ENCODE peak calls at places on chromosomes 3 and 15, in ten cellular contexts. One of them, this sample, is unnamed.

GRCh38 chr15:48913141-48913540 is 35.2 kb downstream of the EID1 start:
- DNase-seq in progenitor cell of endocrine pancreas: no peak
- DNase-seq in transverse colon: no peak
- DNase-seq in OCI-LY7: no peak
- DNase-seq in IMR-90: no peak
- DNase-seq in osteocyte: no peak
- DNase-seq in HL-60: no peak
- DNase-seq in AG09319: no peak
- DNase-seq in MCF 10A: no peak
- DNase-seq in mesothelial cell of epicardium: no peak
- DNase-seq in this sample: no peak

GRCh38 chr3:171753665-171754408 is 56.4 kb downstream of the PLD1 start:
- DNase-seq in progenitor cell of endocrine pancreas: no peak
- DNase-seq in transverse colon: no peak
- DNase-seq in OCI-LY7: no peak
- DNase-seq in IMR-90: peak
- DNase-seq in osteocyte: no peak
- DNase-seq in HL-60: no peak
- DNase-seq in AG09319: peak
- DNase-seq in MCF 10A: peak
- DNase-seq in mesothelial cell of epicardium: no peak
- DNase-seq in this sample: no peak

GRCh38 chr3:53077476-53078220 is 31.8 kb upstream of the SFMBT1 start:
- DNase-seq in progenitor cell of endocrine pancreas: no peak
- DNase-seq in transverse colon: no peak
- DNase-seq in OCI-LY7: no peak
- DNase-seq in IMR-90: no peak
- DNase-seq in osteocyte: no peak
- DNase-seq in HL-60: no peak
- DNase-seq in AG09319: no peak
- DNase-seq in MCF 10A: no peak
- DNase-seq in mesothelial cell of epicardium: no peak
- DNase-seq in this sample: no peak

GRCh38 chr15:58459562-58459961 is 27.8 kb downstream of the LIPC start:
- DNase-seq in progenitor cell of endocrine pancreas: no peak
- DNase-seq in transverse colon: peak
- DNase-seq in OCI-LY7: no peak
- DNase-seq in IMR-90: no peak
- DNase-seq in osteocyte: no peak
- DNase-seq in HL-60: peak
- DNase-seq in AG09319: no peak
- DNase-seq in MCF 10A: no peak
- DNase-seq in mesothelial cell of epicardium: no peak
- DNase-seq in this sample: no peak

GRCh38 chr15:91566116-91566515 is 287.4 kb upstream of the SLCO3A1 start:
- DNase-seq in progenitor cell of endocrine pancreas: no peak
- DNase-seq in transverse colon: no peak
- DNase-seq in OCI-LY7: no peak
- DNase-seq in IMR-90: no peak
- DNase-seq in osteocyte: no peak
- DNase-seq in HL-60: no peak
- DNase-seq in AG09319: no peak
- DNase-seq in MCF 10A: no peak
- DNase-seq in mesothelial cell of epicardium: no peak
- DNase-seq in this sample: no peak

GRCh38 chr3:111338059-111338698 is 203.8 kb upstream of the CD96 start:
- DNase-seq in progenitor cell of endocrine pancreas: peak
- DNase-seq in transverse colon: peak
- DNase-seq in OCI-LY7: peak
- DNase-seq in IMR-90: peak
- DNase-seq in osteocyte: peak
- DNase-seq in HL-60: no peak
- DNase-seq in AG09319: peak
- DNase-seq in MCF 10A: peak
- DNase-seq in mesothelial cell of epicardium: no peak
- DNase-seq in this sample: peak

GRCh38 chr15:85463273-85463937 is 83.0 kb downstream of the AKAP13 start:
- DNase-seq in progenitor cell of endocrine pancreas: no peak
- DNase-seq in transverse colon: no peak
- DNase-seq in OCI-LY7: peak
- DNase-seq in IMR-90: no peak
- DNase-seq in osteocyte: no peak
- DNase-seq in HL-60: no peak
- DNase-seq in AG09319: no peak
- DNase-seq in MCF 10A: no peak
- DNase-seq in mesothelial cell of epicardium: no peak
- DNase-seq in this sample: no peak

GRCh38 chr15:44015555-44015954 is 179.5 kb downstream of the FRMD5 start:
- DNase-seq in progenitor cell of endocrine pancreas: no peak
- DNase-seq in transverse colon: no peak
- DNase-seq in OCI-LY7: no peak
- DNase-seq in IMR-90: no peak
- DNase-seq in osteocyte: no peak
- DNase-seq in HL-60: no peak
- DNase-seq in AG09319: no peak
- DNase-seq in MCF 10A: no peak
- DNase-seq in mesothelial cell of epicardium: no peak
- DNase-seq in this sample: no peak

GRCh38 chr15:89664951-89665350 is 9.7 kb upstream of the KIF7 start:
- DNase-seq in progenitor cell of endocrine pancreas: no peak
- DNase-seq in transverse colon: no peak
- DNase-seq in OCI-LY7: no peak
- DNase-seq in IMR-90: no peak
- DNase-seq in osteocyte: no peak
- DNase-seq in HL-60: no peak
- DNase-seq in AG09319: no peak
- DNase-seq in MCF 10A: no peak
- DNase-seq in mesothelial cell of epicardium: no peak
- DNase-seq in this sample: no peak

GRCh38 chr15:89664441-89664840 is 9.2 kb upstream of the KIF7 start:
- DNase-seq in progenitor cell of endocrine pancreas: no peak
- DNase-seq in transverse colon: no peak
- DNase-seq in OCI-LY7: no peak
- DNase-seq in IMR-90: no peak
- DNase-seq in osteocyte: no peak
- DNase-seq in HL-60: no peak
- DNase-seq in AG09319: no peak
- DNase-seq in MCF 10A: no peak
- DNase-seq in mesothelial cell of epicardium: no peak
- DNase-seq in this sample: no peak

GRCh38 chr15:89660556-89660955 is 5.3 kb upstream of the KIF7 start:
- DNase-seq in progenitor cell of endocrine pancreas: no peak
- DNase-seq in transverse colon: no peak
- DNase-seq in OCI-LY7: no peak
- DNase-seq in IMR-90: no peak
- DNase-seq in osteocyte: no peak
- DNase-seq in HL-60: no peak
- DNase-seq in AG09319: no peak
- DNase-seq in MCF 10A: no peak
- DNase-seq in mesothelial cell of epicardium: no peak
- DNase-seq in this sample: no peak

GRCh38 chr15:89665449-89666146 is 10.3 kb upstream of the KIF7 start:
- DNase-seq in progenitor cell of endocrine pancreas: peak
- DNase-seq in transverse colon: peak
- DNase-seq in OCI-LY7: no peak
- DNase-seq in IMR-90: peak
- DNase-seq in osteocyte: no peak
- DNase-seq in HL-60: peak
- DNase-seq in AG09319: no peak
- DNase-seq in MCF 10A: no peak
- DNase-seq in mesothelial cell of epicardium: no peak
- DNase-seq in this sample: peak

DNA sequence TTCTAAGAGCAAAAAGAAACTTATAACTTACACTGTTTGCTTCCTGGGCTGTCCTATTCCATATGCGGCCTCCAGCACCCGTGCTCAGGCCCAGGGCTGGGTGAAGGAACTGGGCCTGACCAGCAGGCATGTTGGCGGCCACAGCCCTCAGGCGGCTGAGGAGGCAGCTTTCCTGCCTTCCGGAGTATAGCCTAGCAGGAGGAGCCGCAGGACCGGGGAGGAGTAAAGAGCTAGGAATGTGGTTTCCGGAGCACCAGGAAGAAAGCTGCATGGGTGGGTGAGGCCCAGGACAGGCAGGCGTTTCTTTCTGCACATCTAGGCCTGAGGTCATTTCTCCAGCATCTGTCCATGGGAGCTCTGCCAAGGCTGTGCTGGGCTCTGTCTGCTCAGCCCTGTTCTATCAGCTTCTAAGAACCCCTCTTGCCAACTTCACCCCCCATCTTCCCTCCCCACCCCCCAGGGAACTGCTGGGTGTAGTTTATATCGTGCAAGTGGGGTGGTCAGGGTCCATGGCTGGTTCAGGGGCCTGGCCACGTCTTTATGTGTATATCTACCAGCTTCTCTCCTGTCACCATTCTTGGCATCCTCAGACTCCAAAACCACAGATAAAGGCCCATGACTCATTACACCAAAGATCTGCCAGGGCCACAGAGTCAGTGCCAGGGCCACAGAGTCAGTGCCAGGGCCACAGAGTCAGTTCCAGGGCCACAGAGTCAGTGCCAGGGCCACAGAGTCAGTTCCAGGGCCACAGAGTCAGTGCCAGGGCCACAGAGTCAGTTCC is 7.8 kb upstream of the KIF7 start:
- DNase-seq in progenitor cell of endocrine pancreas: no peak
- DNase-seq in transverse colon: peak
- DNase-seq in OCI-LY7: no peak
- DNase-seq in IMR-90: peak
- DNase-seq in osteocyte: no peak
- DNase-seq in HL-60: no peak
- DNase-seq in AG09319: peak
- DNase-seq in MCF 10A: peak
- DNase-seq in mesothelial cell of epicardium: no peak
- DNase-seq in this sample: peak
- TF ChIP-seq CTCF in progenitor cell of endocrine pancreas: no peak
- TF ChIP-seq CTCF in transverse colon: no peak
- TF ChIP-seq CTCF in OCI-LY7: no peak
- TF ChIP-seq CTCF in IMR-90: no peak
- TF ChIP-seq CTCF in osteocyte: no peak
- TF ChIP-seq CTCF in HL-60: no peak
- TF ChIP-seq CTCF in AG09319: no peak
- TF ChIP-seq CTCF in MCF 10A: no peak
- TF ChIP-seq CTCF in mesothelial cell of epicardium: no peak
- TF ChIP-seq CTCF in this sample: no peak

DNA sequence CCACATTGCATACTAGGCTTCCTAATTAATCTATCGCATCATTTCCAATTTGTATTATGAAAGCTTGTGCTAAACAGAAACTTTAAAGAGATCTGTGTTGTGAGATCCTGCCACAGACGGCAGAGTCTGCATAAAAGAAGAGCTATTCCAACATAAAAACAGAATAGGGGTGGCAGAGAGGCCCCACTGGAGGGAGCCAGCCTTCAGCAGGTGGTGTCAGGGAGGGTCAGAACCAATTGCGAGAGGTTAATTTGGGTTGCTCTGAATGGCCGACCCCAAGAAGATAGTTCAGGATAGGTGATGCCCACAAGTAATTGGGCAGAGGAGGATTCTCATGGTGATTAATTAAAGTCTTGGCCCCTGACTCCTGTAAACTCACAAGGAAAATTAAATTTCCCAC is 74.8 kb downstream of the DCLK3 start:
- DNase-seq in progenitor cell of endocrine pancreas: no peak
- DNase-seq in transverse colon: no peak
- DNase-seq in OCI-LY7: no peak
- DNase-seq in IMR-90: no peak
- DNase-seq in osteocyte: no peak
- DNase-seq in HL-60: no peak
- DNase-seq in AG09319: no peak
- DNase-seq in MCF 10A: no peak
- DNase-seq in mesothelial cell of epicardium: no peak
- DNase-seq in this sample: no peak
- TF ChIP-seq CTCF in progenitor cell of endocrine pancreas: no peak
- TF ChIP-seq CTCF in transverse colon: no peak
- TF ChIP-seq CTCF in OCI-LY7: no peak
- TF ChIP-seq CTCF in IMR-90: no peak
- TF ChIP-seq CTCF in osteocyte: no peak
- TF ChIP-seq CTCF in HL-60: no peak
- TF ChIP-seq CTCF in AG09319: no peak
- TF ChIP-seq CTCF in MCF 10A: no peak
- TF ChIP-seq CTCF in mesothelial cell of epicardium: no peak
- TF ChIP-seq CTCF in this sample: no peak

DNA sequence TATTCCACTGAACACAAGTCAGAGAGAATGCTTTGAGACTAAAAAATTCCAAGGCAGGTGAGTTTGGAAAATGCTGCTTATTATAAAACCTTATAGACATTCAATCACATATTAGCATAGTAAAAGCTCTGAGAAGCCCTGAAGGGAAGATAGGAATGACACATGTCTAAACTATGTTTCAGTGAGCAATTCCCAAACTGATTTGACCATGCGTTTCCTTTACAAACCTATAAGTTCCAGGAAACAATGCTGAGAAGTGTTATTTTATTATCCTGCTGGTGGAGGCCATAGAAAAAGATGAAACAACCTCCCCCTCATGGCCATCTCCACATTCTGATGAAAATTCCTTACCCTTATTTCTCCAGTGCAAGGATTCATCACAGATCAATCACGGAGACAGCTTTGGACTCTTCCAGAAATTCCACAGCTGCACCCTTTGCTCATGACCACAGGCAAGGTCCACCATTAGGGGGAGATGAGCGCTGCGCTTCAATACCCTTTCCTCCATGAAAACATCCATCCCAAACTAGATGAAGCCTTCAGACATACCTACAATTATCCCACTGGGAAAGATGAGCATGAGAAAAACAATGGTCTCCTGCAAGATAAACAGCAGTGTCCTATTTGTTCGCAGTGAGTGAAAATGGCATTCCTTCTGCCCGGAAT is 372.2 kb downstream of the MAGI1 start:
- DNase-seq in progenitor cell of endocrine pancreas: no peak
- DNase-seq in transverse colon: no peak
- DNase-seq in OCI-LY7: no peak
- DNase-seq in IMR-90: peak
- DNase-seq in osteocyte: no peak
- DNase-seq in HL-60: no peak
- DNase-seq in AG09319: no peak
- DNase-seq in MCF 10A: no peak
- DNase-seq in mesothelial cell of epicardium: no peak
- DNase-seq in this sample: no peak
- TF ChIP-seq CTCF in progenitor cell of endocrine pancreas: no peak
- TF ChIP-seq CTCF in transverse colon: no peak
- TF ChIP-seq CTCF in OCI-LY7: no peak
- TF ChIP-seq CTCF in IMR-90: no peak
- TF ChIP-seq CTCF in osteocyte: peak
- TF ChIP-seq CTCF in HL-60: no peak
- TF ChIP-seq CTCF in AG09319: no peak
- TF ChIP-seq CTCF in MCF 10A: no peak
- TF ChIP-seq CTCF in mesothelial cell of epicardium: no peak
- TF ChIP-seq CTCF in this sample: no peak

DNA sequence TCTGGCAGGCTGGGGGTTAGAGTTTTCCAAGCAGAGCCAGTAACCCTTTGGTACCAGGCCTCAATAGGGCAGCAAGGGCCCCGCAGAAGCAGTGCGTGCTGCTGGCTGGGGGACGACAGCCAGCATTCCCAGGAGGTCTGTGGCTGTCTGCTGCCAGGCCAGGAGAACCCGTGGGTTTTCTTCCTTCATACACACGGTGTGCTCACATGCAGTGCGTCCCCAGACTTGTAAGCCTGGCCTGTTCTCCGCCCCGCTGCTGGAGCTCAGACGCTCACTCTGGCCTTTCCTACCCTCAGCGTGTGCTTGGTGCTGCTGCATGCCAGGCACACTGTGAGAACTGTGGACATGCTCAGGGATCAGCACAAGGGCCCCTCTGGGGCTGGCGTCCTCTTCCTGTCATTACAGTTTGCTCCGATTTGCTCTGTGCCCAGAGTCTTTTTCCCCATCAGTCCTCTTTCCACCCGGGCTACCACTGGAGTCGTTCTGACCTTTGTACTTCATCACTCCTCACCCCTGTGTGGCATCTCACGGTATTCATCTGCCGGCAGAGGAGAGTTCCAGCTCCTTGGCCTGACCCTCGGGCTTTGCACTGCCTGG is 149.5 kb downstream of the DNAJB8 start:
- DNase-seq in progenitor cell of endocrine pancreas: no peak
- DNase-seq in transverse colon: no peak
- DNase-seq in OCI-LY7: no peak
- DNase-seq in IMR-90: no peak
- DNase-seq in osteocyte: peak
- DNase-seq in HL-60: no peak
- DNase-seq in AG09319: no peak
- DNase-seq in MCF 10A: no peak
- DNase-seq in mesothelial cell of epicardium: no peak
- DNase-seq in this sample: no peak
- TF ChIP-seq CTCF in progenitor cell of endocrine pancreas: no peak
- TF ChIP-seq CTCF in transverse colon: no peak
- TF ChIP-seq CTCF in OCI-LY7: no peak
- TF ChIP-seq CTCF in IMR-90: no peak
- TF ChIP-seq CTCF in osteocyte: no peak
- TF ChIP-seq CTCF in HL-60: no peak
- TF ChIP-seq CTCF in AG09319: no peak
- TF ChIP-seq CTCF in MCF 10A: no peak
- TF ChIP-seq CTCF in mesothelial cell of epicardium: no peak
- TF ChIP-seq CTCF in this sample: no peak

This sample was measured in GM20000.